ENCODE peak calls at places on chromosomes 1 and 21, in seven cellular contexts. One of them, this sample, is unnamed.

GRCh38 chr1:209363112-209363511 is 220.4 kb upstream of the CAMK1G start:
- DNase-seq in PC-3: peak; percentile 72
- DNase-seq in heart left ventricle: no peak
- DNase-seq in aorta: no peak
- DNase-seq in DND-41: no peak
- DNase-seq in neural progenitor cell: peak; percentile 20
- DNase-seq in stomach: no peak
- DNase-seq in this sample: no peak

GRCh38 chr21:34511787-34512451 is at the start of gene KCNE1:
- DNase-seq in PC-3: no peak
- DNase-seq in heart left ventricle: peak; percentile 50
- DNase-seq in aorta: peak; percentile 79
- DNase-seq in DND-41: no peak
- DNase-seq in neural progenitor cell: no peak
- DNase-seq in stomach: no peak
- DNase-seq in this sample: no peak

GRCh38 chr21:44817914-44818635 is at the start of gene SUMO3:
- DNase-seq in PC-3: peak; percentile 94
- DNase-seq in heart left ventricle: peak; percentile 80
- DNase-seq in aorta: peak; percentile 83
- DNase-seq in DND-41: peak; percentile 89
- DNase-seq in neural progenitor cell: peak; percentile 88
- DNase-seq in stomach: peak; percentile 86
- DNase-seq in this sample: peak; percentile 91

GRCh38 chr1:204344665-204345064 is 15.1 kb downstream of the PLEKHA6 start:
- DNase-seq in PC-3: no peak
- DNase-seq in heart left ventricle: no peak
- DNase-seq in aorta: no peak
- DNase-seq in DND-41: no peak
- DNase-seq in neural progenitor cell: no peak
- DNase-seq in stomach: no peak
- DNase-seq in this sample: no peak

GRCh38 chr1:203038217-203038741 is 12.0 kb downstream of the PPFIA4 start:
- DNase-seq in PC-3: peak; percentile 63
- DNase-seq in heart left ventricle: peak; percentile 89
- DNase-seq in aorta: peak; percentile 86
- DNase-seq in DND-41: no peak
- DNase-seq in neural progenitor cell: no peak
- DNase-seq in stomach: no peak
- DNase-seq in this sample: no peak

GRCh38 chr1:153374077-153374476 is 1.3 kb downstream of the S100A12 start:
- DNase-seq in PC-3: no peak
- DNase-seq in heart left ventricle: no peak
- DNase-seq in aorta: no peak
- DNase-seq in DND-41: no peak
- DNase-seq in neural progenitor cell: no peak
- DNase-seq in stomach: no peak
- DNase-seq in this sample: no peak

GRCh38 chr1:161180643-161181042 is 3.3 kb upstream of the B4GALT3 start:
- DNase-seq in PC-3: peak; percentile 57
- DNase-seq in heart left ventricle: no peak
- DNase-seq in aorta: no peak
- DNase-seq in DND-41: no peak
- DNase-seq in neural progenitor cell: peak; percentile 27
- DNase-seq in stomach: no peak
- DNase-seq in this sample: no peak

GRCh38 chr21:23009360-23009759 is 2011.2 kb downstream of the NCAM2 start:
- DNase-seq in PC-3: no peak
- DNase-seq in heart left ventricle: no peak
- DNase-seq in aorta: no peak
- DNase-seq in DND-41: no peak
- DNase-seq in neural progenitor cell: no peak
- DNase-seq in stomach: no peak
- DNase-seq in this sample: no peak

GRCh38 chr1:41576206-41576605 is 91.7 kb upstream of the EDN2 start:
- DNase-seq in PC-3: no peak
- DNase-seq in heart left ventricle: no peak
- DNase-seq in aorta: no peak
- DNase-seq in DND-41: no peak
- DNase-seq in neural progenitor cell: no peak
- DNase-seq in stomach: peak; percentile 10
- DNase-seq in this sample: no peak

GRCh38 chr1:110235839-110236682 is 25.9 kb downstream of the KCNC4 start:
- DNase-seq in PC-3: peak; percentile 88
- DNase-seq in heart left ventricle: no peak
- DNase-seq in aorta: no peak
- DNase-seq in DND-41: no peak
- DNase-seq in neural progenitor cell: no peak
- DNase-seq in stomach: no peak
- DNase-seq in this sample: no peak

GRCh38 chr1:55839221-55839620 is 624.1 kb upstream of the USP24 start:
- DNase-seq in PC-3: no peak
- DNase-seq in heart left ventricle: no peak
- DNase-seq in aorta: no peak
- DNase-seq in DND-41: no peak
- DNase-seq in neural progenitor cell: no peak
- DNase-seq in stomach: no peak
- DNase-seq in this sample: no peak

GRCh38 chr1:19341201-19342076 is 29.3 kb downstream of the SLC66A1 start:
- DNase-seq in PC-3: peak; percentile 83
- DNase-seq in heart left ventricle: peak; percentile 70
- DNase-seq in aorta: peak; percentile 82
- DNase-seq in DND-41: peak; percentile 69
- DNase-seq in neural progenitor cell: peak; percentile 82
- DNase-seq in stomach: peak; percentile 74
- DNase-seq in this sample: peak; percentile 71

GRCh38 chr1:167601442-167602380 is 28.3 kb upstream of the RCSD1 start:
- DNase-seq in PC-3: no peak
- DNase-seq in heart left ventricle: peak; percentile 51
- DNase-seq in aorta: peak; percentile 77
- DNase-seq in DND-41: peak; percentile 52
- DNase-seq in neural progenitor cell: no peak
- DNase-seq in stomach: peak; percentile 42
- DNase-seq in this sample: no peak

GRCh38 chr1:17795081-17795809 is 40.1 kb downstream of the ACTL8 start:
- DNase-seq in PC-3: no peak
- DNase-seq in heart left ventricle: no peak
- DNase-seq in aorta: no peak
- DNase-seq in DND-41: no peak
- DNase-seq in neural progenitor cell: no peak
- DNase-seq in stomach: no peak
- DNase-seq in this sample: no peak

GRCh38 chr1:93275634-93276295 is 69.9 kb upstream of the DR1 start:
- DNase-seq in PC-3: peak; percentile 19
- DNase-seq in heart left ventricle: no peak
- DNase-seq in aorta: no peak
- DNase-seq in DND-41: no peak
- DNase-seq in neural progenitor cell: peak; percentile 8
- DNase-seq in stomach: no peak
- DNase-seq in this sample: no peak
- H3K27me3 ChIP-seq in PC-3: no peaks in the 10 kb centered on the region
- H3K27me3 ChIP-seq in heart left ventricle: no peaks in the 10 kb centered on the region
- H3K27me3 ChIP-seq in aorta: no peaks in the 10 kb centered on the region
- H3K27me3 ChIP-seq in DND-41: no peaks in the 10 kb centered on the region
- H3K27me3 ChIP-seq in neural progenitor cell: no peaks in the 10 kb centered on the region
- H3K27me3 ChIP-seq in stomach: no peaks in the 10 kb centered on the region
- H3K27me3 ChIP-seq in this sample: no peaks in the 10 kb centered on the region

GRCh38 chr1:52633291-52633754 is 355 bp downstream of the SHISAL2A start:
- DNase-seq in PC-3: no peak
- DNase-seq in heart left ventricle: no peak
- DNase-seq in aorta: no peak
- DNase-seq in DND-41: no peak
- DNase-seq in neural progenitor cell: peak; percentile 69
- DNase-seq in stomach: no peak
- DNase-seq in this sample: no peak

GRCh38 chr1:52632732-52633290 is at the start of gene SHISAL2A:
- DNase-seq in PC-3: no peak
- DNase-seq in heart left ventricle: peak; percentile 32
- DNase-seq in aorta: peak; percentile 66
- DNase-seq in DND-41: no peak
- DNase-seq in neural progenitor cell: peak; percentile 79
- DNase-seq in stomach: peak; percentile 41
- DNase-seq in this sample: peak; percentile 80

GRCh38 chr1:52631759-52632331 is 1.1 kb upstream of the SHISAL2A start:
- DNase-seq in PC-3: no peak
- DNase-seq in heart left ventricle: no peak
- DNase-seq in aorta: no peak
- DNase-seq in DND-41: no peak
- DNase-seq in neural progenitor cell: no peak
- DNase-seq in stomach: no peak
- DNase-seq in this sample: no peak

GRCh38 chr1:52635321-52636089 is 2.5 kb downstream of the SHISAL2A start:
- DNase-seq in PC-3: peak; percentile 48
- DNase-seq in heart left ventricle: no peak
- DNase-seq in aorta: no peak
- DNase-seq in DND-41: no peak
- DNase-seq in neural progenitor cell: no peak
- DNase-seq in stomach: no peak
- DNase-seq in this sample: no peak

DNA sequence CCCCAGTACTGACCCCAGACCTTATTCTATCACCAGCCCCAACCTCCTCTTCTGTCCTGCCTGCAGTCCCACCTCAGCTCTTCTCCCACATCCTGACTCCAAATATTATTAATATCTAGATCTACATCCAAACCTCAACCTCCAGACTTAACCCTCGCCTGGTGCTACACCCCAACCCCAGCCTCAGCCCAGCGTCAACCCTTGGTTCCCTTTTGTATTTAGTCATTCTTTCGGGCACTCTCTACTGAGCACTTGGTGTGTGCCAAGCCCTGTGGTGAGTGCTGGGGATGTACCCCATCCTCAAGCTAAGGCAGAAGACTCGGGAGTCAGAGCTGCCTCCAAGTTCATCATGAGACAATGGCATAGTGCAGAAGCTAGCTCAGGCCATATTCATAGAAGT is 1.1 kb downstream of the SHISAL2A start:
- DNase-seq in PC-3: no peak
- DNase-seq in heart left ventricle: no peak
- DNase-seq in aorta: no peak
- DNase-seq in DND-41: no peak
- DNase-seq in neural progenitor cell: no peak
- DNase-seq in stomach: no peak
- DNase-seq in this sample: no peak
- H3K4me1 ChIP-seq in PC-3: no peaks in the 10 kb centered on the region
- H3K4me1 ChIP-seq in heart left ventricle: peaks cover 56% of the 10 kb centered on the region
- H3K4me1 ChIP-seq in aorta: no peaks in the 10 kb centered on the region
- H3K4me1 ChIP-seq in DND-41: peaks cover 12% of the 10 kb centered on the region
- H3K4me1 ChIP-seq in neural progenitor cell: peaks cover 26% of the 10 kb centered on the region
- H3K4me1 ChIP-seq in stomach: peaks cover 32% of the 10 kb centered on the region
- H3K4me1 ChIP-seq in this sample: peaks cover 81% of the 10 kb centered on the region

GRCh38 chr1:59013928-59014279 is 230.1 kb upstream of the JUN start:
- DNase-seq in PC-3: no peak
- DNase-seq in heart left ventricle: no peak
- DNase-seq in aorta: no peak
- DNase-seq in DND-41: no peak
- DNase-seq in neural progenitor cell: no peak
- DNase-seq in stomach: no peak
- DNase-seq in this sample: no peak

GRCh38 chr1:59014827-59015226 is 231.0 kb upstream of the JUN start:
- DNase-seq in PC-3: no peak
- DNase-seq in heart left ventricle: no peak
- DNase-seq in aorta: no peak
- DNase-seq in DND-41: no peak
- DNase-seq in neural progenitor cell: no peak
- DNase-seq in stomach: no peak
- DNase-seq in this sample: no peak

GRCh38 chr1:59012378-59012777 is 228.5 kb upstream of the JUN start:
- DNase-seq in PC-3: no peak
- DNase-seq in heart left ventricle: no peak
- DNase-seq in aorta: no peak
- DNase-seq in DND-41: no peak
- DNase-seq in neural progenitor cell: no peak
- DNase-seq in stomach: no peak
- DNase-seq in this sample: no peak

GRCh38 chr1:59011663-59012062 is 227.8 kb upstream of the JUN start:
- DNase-seq in PC-3: no peak
- DNase-seq in heart left ventricle: no peak
- DNase-seq in aorta: no peak
- DNase-seq in DND-41: no peak
- DNase-seq in neural progenitor cell: no peak
- DNase-seq in stomach: no peak
- DNase-seq in this sample: no peak

DNA sequence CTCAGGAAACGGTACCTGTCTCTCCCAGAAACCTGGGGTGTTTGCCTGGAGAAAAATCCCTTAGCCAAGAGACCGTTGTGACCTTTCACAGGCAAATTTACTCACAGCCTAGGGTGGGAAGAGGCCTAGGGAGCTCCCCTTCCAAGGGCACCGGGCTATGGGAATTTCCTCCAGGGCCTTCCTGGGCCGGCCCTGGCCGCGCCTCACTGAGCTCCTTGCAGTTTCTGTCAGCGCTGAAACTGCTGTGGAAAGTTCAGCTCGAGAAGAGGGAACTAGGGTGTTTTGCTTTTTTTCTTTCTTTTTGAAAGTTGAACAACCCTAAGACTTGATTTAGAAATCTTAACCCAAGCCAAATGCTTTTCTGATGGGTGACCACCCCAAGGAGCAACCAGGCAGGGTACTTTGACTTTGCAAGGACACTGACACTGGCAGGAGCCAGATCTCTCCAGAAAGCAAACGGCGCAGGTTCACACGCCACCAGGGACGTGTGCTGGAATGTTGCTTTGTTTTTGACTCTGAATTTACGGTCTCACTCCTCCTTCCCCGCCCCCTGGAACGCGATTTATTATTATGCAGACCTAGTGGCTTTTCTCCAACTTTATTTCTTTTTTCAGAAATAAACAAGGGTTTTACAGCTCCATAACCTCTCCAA is 229.6 kb upstream of the JUN start:
- DNase-seq in PC-3: no peak
- DNase-seq in heart left ventricle: peak; percentile 46
- DNase-seq in aorta: peak; percentile 60
- DNase-seq in DND-41: no peak
- DNase-seq in neural progenitor cell: peak; percentile 56
- DNase-seq in stomach: peak; percentile 57
- DNase-seq in this sample: no peak
- H3K4me3 ChIP-seq in PC-3: no peak overlapping the region
- H3K4me3 ChIP-seq in heart left ventricle: no peak overlapping the region
- H3K4me3 ChIP-seq in aorta: no peak overlapping the region
- H3K4me3 ChIP-seq in DND-41: no peak overlapping the region
- H3K4me3 ChIP-seq in neural progenitor cell: no peak overlapping the region
- H3K4me3 ChIP-seq in stomach: no peak overlapping the region
- H3K4me3 ChIP-seq in this sample: no peak overlapping the region

DNA sequence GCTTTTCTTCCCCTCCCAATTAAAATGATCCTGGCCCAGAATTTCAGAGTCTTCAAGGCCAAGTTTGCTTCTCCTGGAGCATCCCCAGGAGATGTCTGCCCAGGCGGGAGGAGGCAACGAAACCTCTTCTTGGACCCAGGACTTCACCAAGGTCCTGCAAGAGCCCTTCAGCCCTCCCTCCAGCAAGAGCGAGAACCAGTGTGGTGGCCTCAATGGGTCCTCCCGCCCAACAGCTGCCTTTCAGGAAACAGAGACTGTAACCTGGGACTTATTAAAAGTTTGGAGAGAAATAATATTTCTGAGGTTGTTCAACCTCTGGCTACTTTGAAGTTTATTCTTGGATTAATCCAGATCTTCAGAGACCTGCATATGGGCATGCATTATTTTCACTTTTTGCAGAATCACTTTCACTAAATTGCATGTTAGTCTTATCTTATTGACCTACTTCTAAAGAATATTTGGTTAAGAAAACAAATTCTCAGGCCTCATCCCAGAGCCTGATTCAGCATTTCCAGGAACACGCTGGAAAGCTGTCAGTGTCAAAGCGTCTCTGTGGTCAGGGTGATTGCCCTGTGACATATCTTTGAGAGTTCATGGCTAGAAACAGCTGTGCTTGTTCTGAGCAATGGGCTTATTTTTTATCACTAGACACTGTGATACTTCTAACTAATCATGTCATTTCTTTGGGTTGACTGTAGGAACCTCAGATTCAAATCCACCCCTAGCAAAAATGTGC is 66.0 kb upstream of the CLDN14 start:
- DNase-seq in PC-3: no peak
- DNase-seq in heart left ventricle: no peak
- DNase-seq in aorta: no peak
- DNase-seq in DND-41: no peak
- DNase-seq in neural progenitor cell: no peak
- DNase-seq in stomach: no peak
- DNase-seq in this sample: no peak
- H3K27me3 ChIP-seq in PC-3: no peaks in the 10 kb centered on the region
- H3K27me3 ChIP-seq in heart left ventricle: peaks cover 26% of the 10 kb centered on the region
- H3K27me3 ChIP-seq in aorta: no peaks in the 10 kb centered on the region
- H3K27me3 ChIP-seq in DND-41: peaks cover 3% of the 10 kb centered on the region
- H3K27me3 ChIP-seq in neural progenitor cell: peaks cover 24% of the 10 kb centered on the region
- H3K27me3 ChIP-seq in stomach: peaks cover 16% of the 10 kb centered on the region
- H3K27me3 ChIP-seq in this sample: no peaks in the 10 kb centered on the region

This sample was measured in CD4-positive, alpha-beta memory T cell.